ENCODE peak calls at places on chromosomes 4 and X, in six cellular contexts. One of them, this sample, is unnamed.

GRCh38 chrX:38699116-38699515 is 102.1 kb upstream of the MID1IP1 start:
- DNase-seq in CD8-positive, alpha-beta memory T cell: no peak
- DNase-seq in IMR-90: no peak
- DNase-seq in left lung: no peak
- DNase-seq in sigmoid colon: no peak
- DNase-seq in psoas muscle: no peak
- DNase-seq in this sample: no peak

GRCh38 chr4:151573945-151574344 is 165.0 kb downstream of the FHIP1A start:
- DNase-seq in IMR-90: no peak
- DNase-seq in psoas muscle: no peak
- DNase-seq in left lung: no peak
- DNase-seq in sigmoid colon: no peak
- DNase-seq in CD8-positive, alpha-beta memory T cell: no peak
- DNase-seq in this sample: no peak

GRCh38 chr4:27702710-27703431 is 842.2 kb downstream of the STIM2 start:
- DNase-seq in sigmoid colon: no peak
- DNase-seq in CD8-positive, alpha-beta memory T cell: no peak
- DNase-seq in psoas muscle: no peak
- DNase-seq in left lung: no peak
- DNase-seq in IMR-90: peak; percentile 1
- DNase-seq in this sample: no peak

GRCh38 chrX:79096339-79096638 is 48.2 kb upstream of the GPR174 start:
- DNase-seq in IMR-90: no peak
- DNase-seq in sigmoid colon: no peak
- DNase-seq in psoas muscle: no peak
- DNase-seq in left lung: no peak
- DNase-seq in CD8-positive, alpha-beta memory T cell: no peak
- DNase-seq in this sample: no peak

GRCh38 chrX:97057349-97057909 is 173.7 kb downstream of the RPA4 start:
- DNase-seq in CD8-positive, alpha-beta memory T cell: no peak
- DNase-seq in left lung: no peak
- DNase-seq in sigmoid colon: no peak
- DNase-seq in psoas muscle: no peak
- DNase-seq in IMR-90: no peak
- DNase-seq in this sample: no peak

GRCh38 chr4:21451032-21451431 is 497.5 kb downstream of the KCNIP4 start:
- DNase-seq in sigmoid colon: no peak
- DNase-seq in CD8-positive, alpha-beta memory T cell: no peak
- DNase-seq in psoas muscle: no peak
- DNase-seq in IMR-90: peak; percentile 4
- DNase-seq in left lung: no peak
- DNase-seq in this sample: no peak

GRCh38 chrX:22975786-22976185 is 24.0 kb upstream of the DDX53 start:
- DNase-seq in IMR-90: no peak
- DNase-seq in psoas muscle: no peak
- DNase-seq in left lung: no peak
- DNase-seq in CD8-positive, alpha-beta memory T cell: no peak
- DNase-seq in sigmoid colon: no peak
- DNase-seq in this sample: no peak

GRCh38 chr4:1358421-1359160 is 11.6 kb downstream of the UVSSA start:
- DNase-seq in IMR-90: no peak
- DNase-seq in sigmoid colon: no peak
- DNase-seq in psoas muscle: no peak
- DNase-seq in CD8-positive, alpha-beta memory T cell: no peak
- DNase-seq in left lung: peak; percentile 58
- DNase-seq in this sample: no peak

GRCh38 chr4:84498203-84499026 is 677 bp downstream of the NKX6-1 start:
- DNase-seq in IMR-90: peak; percentile 7
- DNase-seq in CD8-positive, alpha-beta memory T cell: no peak
- DNase-seq in sigmoid colon: no peak
- DNase-seq in psoas muscle: no peak
- DNase-seq in left lung: peak; percentile 78
- DNase-seq in this sample: no peak

GRCh38 chr4:87896020-87896621 is 63.4 kb downstream of the MEPE start:
- DNase-seq in left lung: no peak
- DNase-seq in sigmoid colon: no peak
- DNase-seq in IMR-90: peak; percentile 3
- DNase-seq in psoas muscle: no peak
- DNase-seq in CD8-positive, alpha-beta memory T cell: no peak
- DNase-seq in this sample: no peak

GRCh38 chrX:10769696-10770619 is 149.6 kb upstream of the MID1 start:
- DNase-seq in CD8-positive, alpha-beta memory T cell: no peak
- DNase-seq in left lung: no peak
- DNase-seq in psoas muscle: no peak
- DNase-seq in IMR-90: peak; percentile 61
- DNase-seq in sigmoid colon: no peak
- DNase-seq in this sample: no peak

GRCh38 chr4:140893939-140894338 is 137.8 kb upstream of the TBC1D9 start:
- DNase-seq in psoas muscle: no peak
- DNase-seq in sigmoid colon: no peak
- DNase-seq in left lung: no peak
- DNase-seq in IMR-90: peak; percentile 71
- DNase-seq in CD8-positive, alpha-beta memory T cell: no peak
- DNase-seq in this sample: no peak

DNA sequence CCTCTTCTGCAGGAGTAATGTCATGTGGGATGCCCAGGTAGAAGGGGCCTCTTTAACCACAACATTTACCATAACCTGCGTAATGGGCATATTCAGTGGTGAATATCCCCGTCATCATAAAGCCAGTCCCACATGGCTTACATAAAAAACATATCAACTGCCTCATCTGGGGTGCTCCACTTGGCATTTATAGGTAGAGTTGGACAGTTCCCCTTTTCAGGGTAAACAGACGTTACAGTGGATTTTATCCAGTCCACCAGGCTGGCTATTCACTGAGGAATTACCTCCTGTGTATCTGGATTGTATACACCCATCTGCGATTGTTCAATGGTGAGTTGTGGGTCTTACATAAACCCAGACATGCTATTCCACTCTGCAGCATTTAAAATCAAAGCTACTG is 70.7 kb upstream of the ANKRD17 start:
- DNase-seq in left lung: no peak
- DNase-seq in CD8-positive, alpha-beta memory T cell: no peak
- DNase-seq in psoas muscle: no peak
- DNase-seq in sigmoid colon: no peak
- DNase-seq in IMR-90: no peak
- DNase-seq in this sample: no peak
- H3K9me3 ChIP-seq in left lung: no peaks in the 10 kb centered on the region
- H3K9me3 ChIP-seq in CD8-positive, alpha-beta memory T cell: no peaks in the 10 kb centered on the region
- H3K9me3 ChIP-seq in psoas muscle: peaks cover 6% of the 10 kb centered on the region
- H3K9me3 ChIP-seq in sigmoid colon: no peaks in the 10 kb centered on the region
- H3K9me3 ChIP-seq in IMR-90: peaks cover 2% of the 10 kb centered on the region
- H3K9me3 ChIP-seq in this sample: no peaks in the 10 kb centered on the region

DNA sequence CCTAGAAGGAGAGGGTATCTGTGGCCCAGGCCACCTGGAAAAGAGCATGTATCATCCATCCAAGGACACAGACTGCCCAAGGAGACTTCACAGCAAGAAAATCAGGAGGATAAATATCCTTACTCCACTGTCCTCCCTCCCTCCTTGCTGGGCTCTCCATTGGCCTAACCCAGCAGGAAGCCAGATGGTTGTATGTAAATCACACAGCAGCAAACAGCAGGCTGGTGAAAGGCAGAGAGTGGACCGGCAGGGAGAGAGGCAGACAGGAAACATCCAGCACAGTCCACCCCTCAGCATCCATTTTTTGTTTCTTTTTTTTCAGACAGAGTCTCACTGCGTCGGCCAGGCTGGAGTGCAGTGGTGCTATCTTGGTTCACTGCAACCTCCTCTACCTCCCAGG is 17.5 kb downstream of the TXK start:
- DNase-seq in psoas muscle: no peak
- DNase-seq in left lung: no peak
- DNase-seq in CD8-positive, alpha-beta memory T cell: no peak
- DNase-seq in sigmoid colon: no peak
- DNase-seq in IMR-90: no peak
- DNase-seq in this sample: no peak
- H3K4me1 ChIP-seq in psoas muscle: no peaks in the 10 kb centered on the region
- H3K4me1 ChIP-seq in left lung: no peaks in the 10 kb centered on the region
- H3K4me1 ChIP-seq in CD8-positive, alpha-beta memory T cell: peaks cover 65% of the 10 kb centered on the region
- H3K4me1 ChIP-seq in sigmoid colon: no peaks in the 10 kb centered on the region
- H3K4me1 ChIP-seq in IMR-90: no peaks in the 10 kb centered on the region
- H3K4me1 ChIP-seq in this sample: no peaks in the 10 kb centered on the region

DNA sequence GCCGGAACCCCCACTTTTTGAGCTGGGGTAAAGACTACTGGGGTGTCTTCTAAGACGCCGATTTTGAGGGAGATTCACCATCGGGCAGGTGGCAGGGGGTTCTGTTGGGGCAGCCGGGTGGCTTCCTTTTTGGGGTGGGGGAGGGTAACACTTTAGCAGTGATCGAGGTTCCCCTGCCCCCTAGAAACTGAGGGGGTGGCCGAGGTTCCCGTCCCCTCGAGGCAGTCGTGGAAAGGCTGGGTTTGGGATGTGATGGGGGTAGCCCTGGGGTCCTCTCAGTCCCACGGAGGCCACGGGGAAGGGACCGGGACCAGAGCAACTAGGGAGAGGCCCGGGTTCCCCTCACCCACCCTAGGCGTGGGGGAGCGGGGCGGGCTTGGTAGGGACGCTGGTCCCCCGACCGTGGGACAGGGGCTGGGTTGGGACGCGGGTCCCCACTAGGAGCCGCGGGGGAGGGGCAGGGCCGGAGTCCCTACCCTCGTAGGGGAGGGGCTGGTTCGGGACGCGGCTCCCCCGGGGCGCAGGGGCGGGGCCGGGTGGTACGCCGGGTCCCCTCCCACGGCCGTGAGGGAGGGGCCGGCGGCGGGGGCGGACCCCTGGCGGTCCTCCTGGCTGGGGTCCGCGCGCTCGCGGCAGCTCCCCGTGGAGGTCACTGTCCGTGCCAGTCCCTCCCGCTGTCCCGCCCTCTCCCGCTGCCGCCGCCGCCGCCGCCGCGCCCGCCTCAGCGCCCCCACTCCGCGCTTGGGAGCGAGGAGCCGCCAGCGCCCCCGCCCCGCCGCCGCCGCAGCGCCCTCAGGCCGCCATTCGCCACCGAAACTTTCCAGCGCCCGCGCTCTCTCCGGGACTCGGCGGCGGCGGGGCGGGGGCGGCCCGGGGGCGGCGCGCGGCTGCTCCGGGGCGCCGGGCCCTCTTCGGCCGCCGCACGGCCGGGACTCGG is at the start of gene TBL1X:
- DNase-seq in IMR-90: peak; percentile 19
- DNase-seq in left lung: peak; percentile 90
- DNase-seq in sigmoid colon: peak; percentile 74
- DNase-seq in psoas muscle: peak; percentile 79
- DNase-seq in CD8-positive, alpha-beta memory T cell: peak; percentile 38
- DNase-seq in this sample: no peak
- H3K27ac ChIP-seq in IMR-90: peak within 1 kb of the TSS; percentile 86
- H3K27ac ChIP-seq in left lung: peak within 1 kb of the TSS; percentile 79
- H3K27ac ChIP-seq in sigmoid colon: peak within 1 kb of the TSS; percentile 92
- H3K27ac ChIP-seq in psoas muscle: peak within 1 kb of the TSS; percentile 78
- H3K27ac ChIP-seq in CD8-positive, alpha-beta memory T cell: peak within 1 kb of the TSS; percentile 54
- H3K27ac ChIP-seq in this sample: peak within 1 kb of the TSS; percentile 86

GRCh38 chrX:2409796-2410195 is 91.0 kb downstream of the DHRSX start:
- DNase-seq in sigmoid colon: no peak
- DNase-seq in psoas muscle: no peak
- DNase-seq in CD8-positive, alpha-beta memory T cell: no peak
- DNase-seq in left lung: no peak
- DNase-seq in IMR-90: no peak
- DNase-seq in this sample: no peak
- H3K9me3 ChIP-seq in sigmoid colon: no peaks in the 10 kb centered on the region
- H3K9me3 ChIP-seq in psoas muscle: no peaks in the 10 kb centered on the region
- H3K9me3 ChIP-seq in CD8-positive, alpha-beta memory T cell: peaks cover 6% of the 10 kb centered on the region
- H3K9me3 ChIP-seq in left lung: no peaks in the 10 kb centered on the region
- H3K9me3 ChIP-seq in IMR-90: peaks cover 3% of the 10 kb centered on the region
- H3K9me3 ChIP-seq in this sample: no peaks in the 10 kb centered on the region

DNA sequence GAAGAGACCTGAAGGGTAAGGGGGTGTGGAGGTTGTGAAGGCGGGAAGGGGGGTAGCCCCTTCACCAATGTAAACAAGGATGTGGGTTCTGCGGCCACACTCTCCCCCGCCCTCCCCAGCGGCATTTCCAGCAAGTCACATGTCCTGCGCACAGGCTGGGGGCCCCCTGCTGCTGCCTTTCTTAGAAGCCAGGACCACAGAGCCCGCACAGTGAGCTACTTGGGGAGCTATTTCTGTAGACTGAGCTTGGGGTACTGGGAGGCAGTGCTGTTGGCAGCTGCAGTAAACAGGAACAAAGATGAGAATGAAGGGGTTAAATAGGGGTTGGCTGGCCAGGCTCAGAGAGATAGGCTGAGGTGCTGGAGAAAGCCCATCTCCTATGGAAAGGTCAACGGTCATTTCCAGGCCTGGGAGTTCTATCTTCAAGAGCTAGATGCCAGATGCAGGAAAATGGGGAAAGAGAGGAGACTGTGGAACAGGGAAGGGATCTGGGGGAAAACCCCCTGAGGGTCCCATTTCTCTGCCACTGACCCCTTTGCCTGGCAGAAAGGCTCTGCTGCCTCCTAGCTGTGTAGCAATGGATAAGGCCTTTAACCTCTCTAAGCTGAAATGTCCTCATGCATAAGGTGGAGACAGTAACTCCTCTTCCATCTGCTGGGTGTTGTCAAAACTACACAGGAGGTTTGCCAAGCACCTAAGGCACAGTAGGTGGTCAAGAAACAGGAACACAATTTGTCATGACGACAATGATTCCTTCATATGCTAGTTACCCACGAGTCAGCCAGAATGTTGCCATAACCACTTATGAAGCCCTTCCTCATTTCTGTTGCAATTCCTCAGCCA is 18.5 kb upstream of the PIM2 start:
- DNase-seq in IMR-90: no peak
- DNase-seq in left lung: peak; percentile 86
- DNase-seq in CD8-positive, alpha-beta memory T cell: peak; percentile 77
- DNase-seq in sigmoid colon: no peak
- DNase-seq in psoas muscle: peak; percentile 68
- DNase-seq in this sample: no peak
- H3K4me1 ChIP-seq in IMR-90: no peaks in the 10 kb centered on the region
- H3K4me1 ChIP-seq in left lung: peaks cover 4% of the 10 kb centered on the region
- H3K4me1 ChIP-seq in CD8-positive, alpha-beta memory T cell: peaks cover 83% of the 10 kb centered on the region
- H3K4me1 ChIP-seq in sigmoid colon: no peaks in the 10 kb centered on the region
- H3K4me1 ChIP-seq in psoas muscle: peaks cover 6% of the 10 kb centered on the region
- H3K4me1 ChIP-seq in this sample: peaks cover 21% of the 10 kb centered on the region